ENCODE peak calls at places on chromosome X, in five cellular contexts. O is NCI-H1092 treated with DMSO at 0.1 percent for 48 hours, J is fibroblast of the aortic adventitia, M is type B pancreatic cell, B is Right ventricle myocardium superior. D is an unnamed sample.

GRCh38 chrX:2374086-2374485 is 126.7 kb downstream of the DHRSX start:
- DNase-seq in O (no peak), J (peak; percentile 77), M (no peak), B (no peak), D (no peak)

GRCh38 chrX:37763400-37763799 is 16.5 kb upstream of the CYBB start:
- DNase-seq in O (no peak), J (no peak), M (no peak), B (no peak), D (no peak)

GRCh38 chrX:53882331-53882730 is 161.9 kb downstream of the PHF8 start:
- DNase-seq in O (no peak), J (peak; percentile 93), M (no peak), B (no peak), D (no peak)

GRCh38 chrX:49041683-49042529 is 1.3 kb downstream of the TFE3 start:
- DNase-seq in O (no peak), J (peak; percentile 59), M (no peak), B (peak; percentile 47), D (no peak)

GRCh38 chrX:69365349-69365748 is 138.8 kb upstream of the NALF2 start:
- DNase-seq in O (no peak), J (no peak), M (no peak), B (peak; percentile 49), D (no peak)

GRCh38 chrX:106286053-106286650 is 118.0 kb downstream of the PWWP3B start:
- DNase-seq in O (no peak), J (no peak), M (no peak), B (no peak), D (no peak)

GRCh38 chrX:6228720-6229119 is at the start of gene NLGN4X:
- DNase-seq in O (peak; percentile 86), J (no peak), M (no peak), B (no peak), D (no peak)

GRCh38 chrX:9537781-9538180 is 72.9 kb downstream of the TBL1X start:
- DNase-seq in O (no peak), J (no peak), M (no peak), B (no peak), D (no peak)

GRCh38 chrX:126376465-126376864 is 176.1 kb downstream of the DCAF12L1 start:
- DNase-seq in O (no peak), J (no peak), M (no peak), B (no peak), D (no peak)

GRCh38 chrX:1534321-1535168 is 2.4 kb downstream of the P2RY8 start:
- DNase-seq in O (no peak), J (no peak), M (peak; percentile 44), B (no peak), D (peak; percentile 67)

GRCh38 chrX:132235488-132235887 is 16.2 kb upstream of the RAP2C start:
- DNase-seq in O (no peak), J (no peak), M (no peak), B (no peak), D (no peak)

GRCh38 chrX:55710701-55711100 is 6.8 kb upstream of the RRAGB start:
- DNase-seq in O (no peak), J (peak; percentile 67), M (no peak), B (no peak), D (no peak)

GRCh38 chrX:152900937-152901445 is 3.1 kb downstream of the ZNF185 start:
- DNase-seq in O (no peak), J (no peak), M (no peak), B (no peak), D (no peak)

GRCh38 chrX:40871385-40872082 is 136.2 kb upstream of the MED14 start:
- DNase-seq in O (no peak), J (no peak), M (no peak), B (no peak), D (no peak)

GRCh38 chrX:10108288-10108687 is 48.5 kb upstream of the CLCN4 start:
- DNase-seq in O (no peak), J (no peak), M (no peak), B (no peak), D (no peak)

GRCh38 chrX:103585421-103586313 is at the start of gene TCEAL4:
- DNase-seq in O (peak; percentile 72), J (peak; percentile 21), M (no peak), B (peak; percentile 73), D (peak; percentile 86)

GRCh38 chrX:129523076-129524055 is at the start of gene SMARCA1:
- DNase-seq in O (peak; percentile 61), J (peak; percentile 63), M (peak; percentile 77), B (peak; percentile 57), D (no peak)

GRCh38 chrX:41605144-41605543 is 83.6 kb upstream of the GPR34 start:
- DNase-seq in O (no peak), J (no peak), M (no peak), B (no peak), D (no peak)

GRCh38 chrX:22652596-22652995 is 347.2 kb upstream of the DDX53 start:
- DNase-seq in O (no peak), J (peak; percentile 25), M (no peak), B (no peak), D (no peak)

GRCh38 chrX:20500171-20500865 is 233.6 kb upstream of the RPS6KA3 start:
- DNase-seq in O (no peak), J (no peak), M (no peak), B (no peak), D (no peak)

GRCh38 chrX:109472939-109473713 is 8.8 kb downstream of the GUCY2F start:
- DNase-seq in O (no peak), J (peak; percentile 60), M (no peak), B (no peak), D (no peak)

GRCh38 chrX:55011294-55011693 is 11.1 kb downstream of the APEX2 start:
- DNase-seq in O (peak; percentile 3), J (peak; percentile 10), M (no peak), B (no peak), D (no peak)

GRCh38 chrX:140524556-140524955 is 19.7 kb upstream of the SOX3 start:
- DNase-seq in O (no peak), J (no peak), M (no peak), B (no peak), D (no peak)

GRCh38 chrX:70613295-70613694 is 168.7 kb downstream of the DLG3 start:
- DNase-seq in O (no peak), J (peak; percentile 42), M (no peak), B (no peak), D (no peak)

GRCh38 chrX:44829836-44830235 is 14.0 kb upstream of the DUSP21 start:
- DNase-seq in O (no peak), J (no peak), M (no peak), B (no peak), D (no peak)

GRCh38 chrX:73863268-73863667 is 300.3 kb downstream of the CHIC1 start:
- DNase-seq in O (no peak), J (no peak), M (no peak), B (no peak), D (no peak)

GRCh38 chrX:20522420-20522819 is 255.7 kb upstream of the RPS6KA3 start:
- DNase-seq in O (no peak), J (no peak), M (no peak), B (no peak), D (no peak)

GRCh38 chrX:1205681-1206611 is 6.5 kb downstream of the CRLF2 start:
- DNase-seq in O (no peak), J (peak; percentile 32), M (no peak), B (no peak), D (peak; percentile 4)

D was measured in posterior vena cava.